ENCODE peak calls at places on chromosomes 2 and 18, in six cellular contexts. U is nephron progenitor cell; V is stimulated activated CD4-positive, alpha-beta T cell treated with anti-CD3 and anti-CD28 coated beads, Interleukin-1b, Interleukin-23, amount 100 ng/mL, for 1 hour; Z is activated CD4-positive, alpha-beta memory T cell treated with anti-CD3 and anti-CD28 coated beads, Interleukin-2, amount 10 ng/mL, durations not matched to agents 7 days and 5 days; W is NCI-H524 treated with DMSO at 0.1 percent for 48 hours; M is NCI-H1436. N is an unnamed sample.

GRCh38 chr2:79447462-79447861 is 65.4 kb upstream of the CTNNA2 start:
- DNase-seq in M (no peak), Z (no peak), V (no peak), U (no peak), W (no peak), N (no peak)

GRCh38 chr2:155965415-155966070 is 367.0 kb downstream of the NR4A2 start:
- DNase-seq in Z (no peak), V (no peak), W (no peak), M (no peak), U (no peak), N (no peak)

GRCh38 chr18:32427084-32427933 is 43.4 kb downstream of the GAREM1 start:
- DNase-seq in M (no peak), V (no peak), U (no peak), W (no peak), Z (no peak), N (no peak)

GRCh38 chr2:175432021-175432420 is 250.5 kb upstream of the ATP5MC3 start:
- DNase-seq in V (no peak), U (no peak), M (peak), Z (no peak), W (no peak), N (no peak)

GRCh38 chr2:8679827-8680731 is 1.8 kb upstream of the ID2 start:
- DNase-seq in Z (peak), U (peak), V (no peak), W (no peak), M (no peak), N (no peak)

GRCh38 chr2:206799083-206799482 is 33.7 kb downstream of the FASTKD2 start:
- DNase-seq in M (no peak), W (no peak), Z (no peak), V (no peak), U (no peak), N (no peak)

GRCh38 chr2:108271691-108272253 is 16.9 kb upstream of the SULT1C2 start:
- DNase-seq in V (no peak), U (no peak), Z (no peak), W (no peak), M (no peak), N (no peak)

GRCh38 chr2:128809256-128809636 is 490.6 kb upstream of the HS6ST1 start:
- DNase-seq in Z (no peak), W (no peak), M (no peak), U (no peak), V (no peak), N (no peak)

GRCh38 chr2:44126106-44126797 is 42.4 kb upstream of the PPM1B start:
- DNase-seq in V (no peak), M (no peak), Z (no peak), U (no peak), W (no peak), N (no peak)

GRCh38 chr2:218046234-218046633 is 22.8 kb upstream of the RUFY4 start:
- DNase-seq in Z (no peak), W (no peak), U (no peak), V (no peak), M (no peak), N (no peak)

GRCh38 chr2:26582890-26583289 is 58.3 kb downstream of the CIB4 start:
- DNase-seq in M (no peak), V (no peak), Z (no peak), U (no peak), W (no peak), N (no peak)